ENCODE peak calls at places on chromosomes 2 and 18, in ten cellular contexts. One of them, this sample, is unnamed.

GRCh38 chr2:112020561-112020960 is 34.5 kb upstream of the TMEM87B start:
- DNase-seq in spleen: no peak
- DNase-seq in Calu3: no peak
- DNase-seq in EL: no peak
- DNase-seq in GM10248: no peak
- DNase-seq in bronchial epithelial cell: no peak
- DNase-seq in GM12891: no peak
- DNase-seq in AG09319: no peak
- DNase-seq in psoas muscle: no peak
- DNase-seq in IMR-90: no peak
- DNase-seq in this sample: no peak

GRCh38 chr2:30897539-30897938 is 90.3 kb upstream of the CAPN13 start:
- DNase-seq in spleen: no peak
- DNase-seq in GM12891: no peak
- DNase-seq in AG09319: no peak
- DNase-seq in IMR-90: no peak
- DNase-seq in GM10248: no peak
- DNase-seq in psoas muscle: no peak
- DNase-seq in Calu3: no peak
- DNase-seq in bronchial epithelial cell: no peak
- DNase-seq in EL: no peak
- DNase-seq in this sample: no peak

GRCh38 chr2:202376460-202377307 is 557 bp downstream of the BMPR2 start:
- DNase-seq in bronchial epithelial cell: peak
- DNase-seq in spleen: peak
- DNase-seq in AG09319: no peak
- DNase-seq in EL: peak
- DNase-seq in Calu3: peak
- DNase-seq in GM12891: no peak
- DNase-seq in psoas muscle: peak
- DNase-seq in IMR-90: peak
- DNase-seq in GM10248: peak
- DNase-seq in this sample: peak

GRCh38 chr2:88660622-88661021 is 30.9 kb upstream of the RPIA start:
- DNase-seq in GM10248: no peak
- DNase-seq in EL: no peak
- DNase-seq in Calu3: no peak
- DNase-seq in GM12891: no peak
- DNase-seq in AG09319: no peak
- DNase-seq in spleen: no peak
- DNase-seq in psoas muscle: no peak
- DNase-seq in bronchial epithelial cell: no peak
- DNase-seq in IMR-90: no peak
- DNase-seq in this sample: no peak

GRCh38 chr2:208101716-208102631 is 22.4 kb downstream of the CRYGD start:
- DNase-seq in Calu3: peak
- DNase-seq in GM12891: no peak
- DNase-seq in AG09319: no peak
- DNase-seq in psoas muscle: no peak
- DNase-seq in bronchial epithelial cell: peak
- DNase-seq in IMR-90: peak
- DNase-seq in spleen: no peak
- DNase-seq in GM10248: no peak
- DNase-seq in EL: peak
- DNase-seq in this sample: peak

GRCh38 chr2:37180006-37180639 is 8.3 kb downstream of the SULT6B1 start:
- DNase-seq in bronchial epithelial cell: peak
- DNase-seq in AG09319: no peak
- DNase-seq in GM10248: no peak
- DNase-seq in spleen: no peak
- DNase-seq in IMR-90: no peak
- DNase-seq in psoas muscle: no peak
- DNase-seq in GM12891: no peak
- DNase-seq in EL: no peak
- DNase-seq in Calu3: no peak
- DNase-seq in this sample: no peak

GRCh38 chr2:50492452-50492851 is 539.5 kb downstream of the NRXN1 start:
- DNase-seq in EL: peak
- DNase-seq in psoas muscle: no peak
- DNase-seq in Calu3: peak
- DNase-seq in IMR-90: peak
- DNase-seq in GM10248: peak
- DNase-seq in spleen: no peak
- DNase-seq in GM12891: peak
- DNase-seq in bronchial epithelial cell: peak
- DNase-seq in AG09319: peak
- DNase-seq in this sample: peak

GRCh38 chr2:11680181-11680900 is 10.3 kb upstream of the NTSR2 start:
- DNase-seq in psoas muscle: no peak
- DNase-seq in IMR-90: peak
- DNase-seq in GM10248: no peak
- DNase-seq in EL: no peak
- DNase-seq in GM12891: no peak
- DNase-seq in Calu3: no peak
- DNase-seq in AG09319: no peak
- DNase-seq in spleen: peak
- DNase-seq in bronchial epithelial cell: no peak
- DNase-seq in this sample: no peak

GRCh38 chr18:66682855-66683322 is 79.0 kb upstream of the CDH19 start:
- DNase-seq in psoas muscle: no peak
- DNase-seq in GM10248: no peak
- DNase-seq in Calu3: no peak
- DNase-seq in spleen: no peak
- DNase-seq in EL: no peak
- DNase-seq in GM12891: no peak
- DNase-seq in AG09319: no peak
- DNase-seq in IMR-90: no peak
- DNase-seq in bronchial epithelial cell: no peak
- DNase-seq in this sample: no peak

GRCh38 chr2:151669585-151670081 is 64.6 kb downstream of the NEB start:
- DNase-seq in psoas muscle: no peak
- DNase-seq in EL: no peak
- DNase-seq in GM10248: no peak
- DNase-seq in GM12891: no peak
- DNase-seq in AG09319: no peak
- DNase-seq in spleen: no peak
- DNase-seq in bronchial epithelial cell: peak
- DNase-seq in IMR-90: no peak
- DNase-seq in Calu3: peak
- DNase-seq in this sample: peak

GRCh38 chr2:151029406-151030157 is 232.1 kb downstream of the RBM43 start:
- DNase-seq in spleen: no peak
- DNase-seq in Calu3: no peak
- DNase-seq in GM12891: no peak
- DNase-seq in psoas muscle: no peak
- DNase-seq in IMR-90: peak
- DNase-seq in EL: peak
- DNase-seq in bronchial epithelial cell: no peak
- DNase-seq in GM10248: no peak
- DNase-seq in AG09319: peak
- DNase-seq in this sample: no peak

GRCh38 chr18:35457140-35457704 is 40.5 kb downstream of the INO80C start:
- DNase-seq in GM10248: no peak
- DNase-seq in Calu3: no peak
- DNase-seq in bronchial epithelial cell: peak
- DNase-seq in AG09319: no peak
- DNase-seq in IMR-90: no peak
- DNase-seq in EL: no peak
- DNase-seq in GM12891: no peak
- DNase-seq in psoas muscle: no peak
- DNase-seq in spleen: no peak
- DNase-seq in this sample: no peak

GRCh38 chr2:240503375-240503774 is 54.4 kb downstream of the ANKMY1 start:
- DNase-seq in bronchial epithelial cell: no peak
- DNase-seq in GM10248: no peak
- DNase-seq in Calu3: no peak
- DNase-seq in psoas muscle: no peak
- DNase-seq in IMR-90: no peak
- DNase-seq in AG09319: no peak
- DNase-seq in EL: no peak
- DNase-seq in GM12891: no peak
- DNase-seq in spleen: peak
- DNase-seq in this sample: no peak

GRCh38 chr2:118221952-118222594 is 133.8 kb downstream of the INSIG2 start:
- DNase-seq in spleen: no peak
- DNase-seq in GM12891: no peak
- DNase-seq in IMR-90: peak
- DNase-seq in Calu3: peak
- DNase-seq in bronchial epithelial cell: peak
- DNase-seq in GM10248: peak
- DNase-seq in EL: peak
- DNase-seq in AG09319: peak
- DNase-seq in psoas muscle: no peak
- DNase-seq in this sample: peak

GRCh38 chr2:223613017-223613950 is 11.1 kb upstream of the SCG2 start:
- DNase-seq in IMR-90: peak
- DNase-seq in GM12891: no peak
- DNase-seq in bronchial epithelial cell: peak
- DNase-seq in Calu3: peak
- DNase-seq in psoas muscle: peak
- DNase-seq in spleen: no peak
- DNase-seq in GM10248: no peak
- DNase-seq in AG09319: peak
- DNase-seq in EL: peak
- DNase-seq in this sample: peak

GRCh38 chr2:109030870-109031480 is 42.0 kb upstream of the EDAR start:
- DNase-seq in AG09319: no peak
- DNase-seq in IMR-90: no peak
- DNase-seq in Calu3: no peak
- DNase-seq in GM10248: no peak
- DNase-seq in psoas muscle: no peak
- DNase-seq in EL: no peak
- DNase-seq in bronchial epithelial cell: no peak
- DNase-seq in spleen: no peak
- DNase-seq in GM12891: no peak
- DNase-seq in this sample: no peak

GRCh38 chr2:48309900-48310299 is 220.1 kb upstream of the STON1 start:
- DNase-seq in AG09319: no peak
- DNase-seq in GM10248: no peak
- DNase-seq in psoas muscle: no peak
- DNase-seq in IMR-90: no peak
- DNase-seq in Calu3: no peak
- DNase-seq in GM12891: no peak
- DNase-seq in EL: no peak
- DNase-seq in bronchial epithelial cell: no peak
- DNase-seq in spleen: no peak
- DNase-seq in this sample: no peak

GRCh38 chr2:29317077-29317517 is 201.9 kb downstream of the CLIP4 start:
- DNase-seq in psoas muscle: no peak
- DNase-seq in AG09319: no peak
- DNase-seq in IMR-90: no peak
- DNase-seq in spleen: no peak
- DNase-seq in bronchial epithelial cell: peak
- DNase-seq in Calu3: no peak
- DNase-seq in GM12891: peak
- DNase-seq in GM10248: peak
- DNase-seq in EL: peak
- DNase-seq in this sample: peak

GRCh38 chr18:59672125-59672769 is 25.0 kb downstream of the CCBE1 start:
- DNase-seq in GM12891: no peak
- DNase-seq in bronchial epithelial cell: peak
- DNase-seq in spleen: no peak
- DNase-seq in EL: peak
- DNase-seq in GM10248: no peak
- DNase-seq in IMR-90: no peak
- DNase-seq in Calu3: no peak
- DNase-seq in AG09319: no peak
- DNase-seq in psoas muscle: no peak
- DNase-seq in this sample: peak

GRCh38 chr2:8249191-8249590 is 432.7 kb upstream of the ID2 start:
- DNase-seq in IMR-90: no peak
- DNase-seq in GM12891: no peak
- DNase-seq in EL: no peak
- DNase-seq in Calu3: no peak
- DNase-seq in AG09319: no peak
- DNase-seq in GM10248: no peak
- DNase-seq in spleen: no peak
- DNase-seq in psoas muscle: peak
- DNase-seq in bronchial epithelial cell: no peak
- DNase-seq in this sample: no peak

GRCh38 chr2:157032019-157032418 is 225.5 kb upstream of the GALNT5 start:
- DNase-seq in EL: peak
- DNase-seq in GM10248: no peak
- DNase-seq in Calu3: peak
- DNase-seq in AG09319: peak
- DNase-seq in bronchial epithelial cell: peak
- DNase-seq in psoas muscle: no peak
- DNase-seq in GM12891: no peak
- DNase-seq in spleen: no peak
- DNase-seq in IMR-90: peak
- DNase-seq in this sample: peak

GRCh38 chr2:54531558-54531957 is 75.4 kb downstream of the SPTBN1 start:
- DNase-seq in GM12891: no peak
- DNase-seq in IMR-90: peak
- DNase-seq in GM10248: no peak
- DNase-seq in psoas muscle: no peak
- DNase-seq in EL: peak
- DNase-seq in bronchial epithelial cell: peak
- DNase-seq in AG09319: no peak
- DNase-seq in spleen: no peak
- DNase-seq in Calu3: peak
- DNase-seq in this sample: peak

GRCh38 chr18:65221736-65222135 is 529.1 kb upstream of the CDH7 start:
- DNase-seq in GM10248: no peak
- DNase-seq in EL: no peak
- DNase-seq in Calu3: no peak
- DNase-seq in IMR-90: no peak
- DNase-seq in bronchial epithelial cell: no peak
- DNase-seq in spleen: no peak
- DNase-seq in AG09319: no peak
- DNase-seq in GM12891: no peak
- DNase-seq in psoas muscle: no peak
- DNase-seq in this sample: no peak

GRCh38 chr18:10928971-10929373 is 220.4 kb downstream of the PIEZO2 start:
- DNase-seq in spleen: no peak
- DNase-seq in bronchial epithelial cell: no peak
- DNase-seq in psoas muscle: no peak
- DNase-seq in AG09319: no peak
- DNase-seq in Calu3: no peak
- DNase-seq in GM12891: peak
- DNase-seq in EL: peak
- DNase-seq in IMR-90: peak
- DNase-seq in GM10248: peak
- DNase-seq in this sample: no peak

GRCh38 chr2:226020179-226020578 is 620.7 kb downstream of the NYAP2 start:
- DNase-seq in spleen: no peak
- DNase-seq in EL: no peak
- DNase-seq in psoas muscle: no peak
- DNase-seq in IMR-90: no peak
- DNase-seq in GM12891: no peak
- DNase-seq in bronchial epithelial cell: peak
- DNase-seq in AG09319: no peak
- DNase-seq in Calu3: no peak
- DNase-seq in GM10248: no peak
- DNase-seq in this sample: no peak

GRCh38 chr2:45964226-45964841 is 312.9 kb downstream of the PRKCE start:
- DNase-seq in AG09319: peak
- DNase-seq in spleen: peak
- DNase-seq in bronchial epithelial cell: peak
- DNase-seq in IMR-90: peak
- DNase-seq in GM12891: no peak
- DNase-seq in GM10248: no peak
- DNase-seq in psoas muscle: peak
- DNase-seq in Calu3: peak
- DNase-seq in EL: peak
- DNase-seq in this sample: peak

GRCh38 chr2:112216158-112216557 is 38.7 kb downstream of the ZC3H8 start:
- DNase-seq in spleen: no peak
- DNase-seq in AG09319: no peak
- DNase-seq in bronchial epithelial cell: peak
- DNase-seq in GM10248: no peak
- DNase-seq in Calu3: no peak
- DNase-seq in psoas muscle: no peak
- DNase-seq in EL: no peak
- DNase-seq in IMR-90: peak
- DNase-seq in GM12891: no peak
- DNase-seq in this sample: peak